ENCODE peak calls at places on chromosome 9, in six cellular contexts. One of them, this sample, is unnamed.

GRCh38 chr9:120299785-120300184 is 280.2 kb downstream of the CDK5RAP2 start:
- DNase-seq in A549: no peak
- DNase-seq in fibroblast of lung: no peak
- DNase-seq in T-helper 17 cell: no peak
- DNase-seq in activated CD4-positive, alpha-beta T cell treated with anti-CD3 and anti-CD28 coated beads, Interleukin-2, amount 10 ng/mL, durations not matched to agents 7 days and 5 days: no peak
- DNase-seq in aorta: no peak
- DNase-seq in this sample: no peak

GRCh38 chr9:132494857-132495256 is 84.8 kb downstream of the CFAP77 start:
- DNase-seq in A549: no peak
- DNase-seq in fibroblast of lung: no peak
- DNase-seq in T-helper 17 cell: no peak
- DNase-seq in activated CD4-positive, alpha-beta T cell treated with anti-CD3 and anti-CD28 coated beads, Interleukin-2, amount 10 ng/mL, durations not matched to agents 7 days and 5 days: no peak
- DNase-seq in aorta: no peak
- DNase-seq in this sample: no peak

GRCh38 chr9:19914044-19914443 is 125.2 kb upstream of the SLC24A2 start:
- DNase-seq in A549: no peak
- DNase-seq in fibroblast of lung: no peak
- DNase-seq in T-helper 17 cell: no peak
- DNase-seq in activated CD4-positive, alpha-beta T cell treated with anti-CD3 and anti-CD28 coated beads, Interleukin-2, amount 10 ng/mL, durations not matched to agents 7 days and 5 days: no peak
- DNase-seq in aorta: no peak
- DNase-seq in this sample: no peak

GRCh38 chr9:6911901-6912650 is 154.3 kb downstream of the KDM4C start:
- DNase-seq in A549: no peak
- DNase-seq in fibroblast of lung: peak; percentile 13
- DNase-seq in T-helper 17 cell: no peak
- DNase-seq in activated CD4-positive, alpha-beta T cell treated with anti-CD3 and anti-CD28 coated beads, Interleukin-2, amount 10 ng/mL, durations not matched to agents 7 days and 5 days: no peak
- DNase-seq in aorta: no peak
- DNase-seq in this sample: no peak

GRCh38 chr9:21385131-21385665 is at the start of gene IFNA2:
- DNase-seq in A549: no peak
- DNase-seq in fibroblast of lung: no peak
- DNase-seq in T-helper 17 cell: no peak
- DNase-seq in activated CD4-positive, alpha-beta T cell treated with anti-CD3 and anti-CD28 coated beads, Interleukin-2, amount 10 ng/mL, durations not matched to agents 7 days and 5 days: no peak
- DNase-seq in aorta: no peak
- DNase-seq in this sample: no peak

GRCh38 chr9:112245126-112245525 is 70.0 kb upstream of the SUSD1 start:
- DNase-seq in A549: no peak
- DNase-seq in fibroblast of lung: no peak
- DNase-seq in T-helper 17 cell: no peak
- DNase-seq in activated CD4-positive, alpha-beta T cell treated with anti-CD3 and anti-CD28 coated beads, Interleukin-2, amount 10 ng/mL, durations not matched to agents 7 days and 5 days: no peak
- DNase-seq in aorta: no peak
- DNase-seq in this sample: no peak

GRCh38 chr9:105026451-105026850 is 98.5 kb upstream of the ABCA1 start:
- DNase-seq in A549: no peak
- DNase-seq in fibroblast of lung: peak; percentile 81
- DNase-seq in T-helper 17 cell: no peak
- DNase-seq in activated CD4-positive, alpha-beta T cell treated with anti-CD3 and anti-CD28 coated beads, Interleukin-2, amount 10 ng/mL, durations not matched to agents 7 days and 5 days: no peak
- DNase-seq in aorta: no peak
- DNase-seq in this sample: no peak

GRCh38 chr9:124794902-124795491 is 18.1 kb downstream of the OLFML2A start:
- DNase-seq in A549: no peak
- DNase-seq in fibroblast of lung: no peak
- DNase-seq in T-helper 17 cell: no peak
- DNase-seq in activated CD4-positive, alpha-beta T cell treated with anti-CD3 and anti-CD28 coated beads, Interleukin-2, amount 10 ng/mL, durations not matched to agents 7 days and 5 days: no peak
- DNase-seq in aorta: no peak
- DNase-seq in this sample: no peak

GRCh38 chr9:125631391-125632085 is 75.5 kb downstream of the MAPKAP1 start:
- DNase-seq in A549: peak; percentile 43
- DNase-seq in fibroblast of lung: peak; percentile 60
- DNase-seq in T-helper 17 cell: no peak
- DNase-seq in activated CD4-positive, alpha-beta T cell treated with anti-CD3 and anti-CD28 coated beads, Interleukin-2, amount 10 ng/mL, durations not matched to agents 7 days and 5 days: peak; percentile 40
- DNase-seq in aorta: no peak
- DNase-seq in this sample: no peak

GRCh38 chr9:91771027-91771426 is 179.0 kb downstream of the ROR2 start:
- DNase-seq in A549: no peak
- DNase-seq in fibroblast of lung: peak; percentile 94
- DNase-seq in T-helper 17 cell: no peak
- DNase-seq in activated CD4-positive, alpha-beta T cell treated with anti-CD3 and anti-CD28 coated beads, Interleukin-2, amount 10 ng/mL, durations not matched to agents 7 days and 5 days: no peak
- DNase-seq in aorta: peak; percentile 72
- DNase-seq in this sample: no peak

GRCh38 chr9:79357185-79357584 is 214.6 kb upstream of the TLE4 start:
- DNase-seq in A549: no peak
- DNase-seq in fibroblast of lung: no peak
- DNase-seq in T-helper 17 cell: no peak
- DNase-seq in activated CD4-positive, alpha-beta T cell treated with anti-CD3 and anti-CD28 coated beads, Interleukin-2, amount 10 ng/mL, durations not matched to agents 7 days and 5 days: no peak
- DNase-seq in aorta: no peak
- DNase-seq in this sample: no peak

GRCh38 chr9:35285731-35286130 is 123.9 kb downstream of the UNC13B start:
- DNase-seq in A549: no peak
- DNase-seq in fibroblast of lung: peak; percentile 60
- DNase-seq in T-helper 17 cell: no peak
- DNase-seq in activated CD4-positive, alpha-beta T cell treated with anti-CD3 and anti-CD28 coated beads, Interleukin-2, amount 10 ng/mL, durations not matched to agents 7 days and 5 days: no peak
- DNase-seq in aorta: no peak
- DNase-seq in this sample: no peak

GRCh38 chr9:114614373-114614772 is 3.3 kb downstream of the TMEM268 start:
- DNase-seq in A549: no peak
- DNase-seq in fibroblast of lung: no peak
- DNase-seq in T-helper 17 cell: no peak
- DNase-seq in activated CD4-positive, alpha-beta T cell treated with anti-CD3 and anti-CD28 coated beads, Interleukin-2, amount 10 ng/mL, durations not matched to agents 7 days and 5 days: no peak
- DNase-seq in aorta: no peak
- DNase-seq in this sample: no peak

GRCh38 chr9:90219548-90220118 is 423.0 kb downstream of the DIRAS2 start:
- DNase-seq in A549: peak; percentile 28
- DNase-seq in fibroblast of lung: no peak
- DNase-seq in T-helper 17 cell: peak; percentile 20
- DNase-seq in activated CD4-positive, alpha-beta T cell treated with anti-CD3 and anti-CD28 coated beads, Interleukin-2, amount 10 ng/mL, durations not matched to agents 7 days and 5 days: peak; percentile 30
- DNase-seq in aorta: no peak
- DNase-seq in this sample: no peak

GRCh38 chr9:128254855-128255759 is 20.7 kb downstream of the GOLGA2 start:
- DNase-seq in A549: peak; percentile 88
- DNase-seq in fibroblast of lung: peak; percentile 36
- DNase-seq in T-helper 17 cell: peak; percentile 40
- DNase-seq in activated CD4-positive, alpha-beta T cell treated with anti-CD3 and anti-CD28 coated beads, Interleukin-2, amount 10 ng/mL, durations not matched to agents 7 days and 5 days: peak; percentile 49
- DNase-seq in aorta: peak; percentile 72
- DNase-seq in this sample: peak; percentile 37

GRCh38 chr9:22913026-22913425 is 466.4 kb downstream of the DMRTA1 start:
- DNase-seq in A549: no peak
- DNase-seq in fibroblast of lung: no peak
- DNase-seq in T-helper 17 cell: no peak
- DNase-seq in activated CD4-positive, alpha-beta T cell treated with anti-CD3 and anti-CD28 coated beads, Interleukin-2, amount 10 ng/mL, durations not matched to agents 7 days and 5 days: no peak
- DNase-seq in aorta: no peak
- DNase-seq in this sample: no peak

GRCh38 chr9:134068742-134069535 is 1.1 kb upstream of the BRD3 start:
- DNase-seq in A549: no peak
- DNase-seq in fibroblast of lung: no peak
- DNase-seq in T-helper 17 cell: no peak
- DNase-seq in activated CD4-positive, alpha-beta T cell treated with anti-CD3 and anti-CD28 coated beads, Interleukin-2, amount 10 ng/mL, durations not matched to agents 7 days and 5 days: no peak
- DNase-seq in aorta: peak; percentile 53
- DNase-seq in this sample: no peak

GRCh38 chr9:135295556-135296300 is 183.9 kb upstream of the PPP1R26 start:
- DNase-seq in A549: no peak
- DNase-seq in fibroblast of lung: no peak
- DNase-seq in T-helper 17 cell: no peak
- DNase-seq in activated CD4-positive, alpha-beta T cell treated with anti-CD3 and anti-CD28 coated beads, Interleukin-2, amount 10 ng/mL, durations not matched to agents 7 days and 5 days: no peak
- DNase-seq in aorta: no peak
- DNase-seq in this sample: no peak

GRCh38 chr9:99474186-99474585 is 252.1 kb downstream of the SEC61B start:
- DNase-seq in A549: no peak
- DNase-seq in fibroblast of lung: no peak
- DNase-seq in T-helper 17 cell: no peak
- DNase-seq in activated CD4-positive, alpha-beta T cell treated with anti-CD3 and anti-CD28 coated beads, Interleukin-2, amount 10 ng/mL, durations not matched to agents 7 days and 5 days: no peak
- DNase-seq in aorta: no peak
- DNase-seq in this sample: no peak

GRCh38 chr9:132268725-132269352 is 85.9 kb downstream of the SETX start:
- DNase-seq in A549: peak; percentile 58
- DNase-seq in fibroblast of lung: peak; percentile 47
- DNase-seq in T-helper 17 cell: peak; percentile 48
- DNase-seq in activated CD4-positive, alpha-beta T cell treated with anti-CD3 and anti-CD28 coated beads, Interleukin-2, amount 10 ng/mL, durations not matched to agents 7 days and 5 days: peak; percentile 83
- DNase-seq in aorta: peak; percentile 71
- DNase-seq in this sample: peak; percentile 72

GRCh38 chr9:134670042-134670525 is 28.5 kb downstream of the COL5A1 start:
- DNase-seq in A549: peak; percentile 63
- DNase-seq in fibroblast of lung: peak; percentile 97
- DNase-seq in T-helper 17 cell: no peak
- DNase-seq in activated CD4-positive, alpha-beta T cell treated with anti-CD3 and anti-CD28 coated beads, Interleukin-2, amount 10 ng/mL, durations not matched to agents 7 days and 5 days: no peak
- DNase-seq in aorta: no peak
- DNase-seq in this sample: no peak

GRCh38 chr9:109098221-109098959 is 21.4 kb downstream of the TMEM245 start:
- DNase-seq in A549: no peak
- DNase-seq in fibroblast of lung: peak; percentile 93
- DNase-seq in T-helper 17 cell: no peak
- DNase-seq in activated CD4-positive, alpha-beta T cell treated with anti-CD3 and anti-CD28 coated beads, Interleukin-2, amount 10 ng/mL, durations not matched to agents 7 days and 5 days: no peak
- DNase-seq in aorta: no peak
- DNase-seq in this sample: peak; percentile 39